ENCODE peak calls at places on chromosomes 5 and 9, in seven cellular contexts. O is WERI-Rb-1, H is endothelial cell, T is HT-29, K is activated T-helper 1 cell treated with Interleukin-2 at 50 U/mL for 16 hours, N is GM18507, C is ureter. J is an unnamed sample.

GRCh38 chr5:160165137-160166068 is 46.2 kb upstream of the PWWP2A start:
- DNase-seq in O (peak; percentile 91), H (no peak), T (peak; percentile 97), K (no peak), N (no peak), C (peak; percentile 94), J (no peak)

GRCh38 chr9:34454571-34455065 is 3.8 kb downstream of the FAM219A start:
- DNase-seq in O (no peak), H (no peak), T (peak; percentile 17), K (no peak), N (no peak), C (no peak), J (no peak)

GRCh38 chr5:88675758-88676636 is 207.0 kb downstream of the MEF2C start:
- DNase-seq in O (peak; percentile 90), H (peak; percentile 47), T (peak; percentile 51), K (no peak), N (no peak), C (no peak), J (no peak)

GRCh38 chr5:179820483-179821297 is at the start of gene SQSTM1:
- DNase-seq in O (peak; percentile 56), H (peak; percentile 77), T (peak; percentile 82), K (peak; percentile 77), N (peak; percentile 78), C (peak; percentile 86), J (peak; percentile 67)

GRCh38 chr9:100670719-100671118 is 92.8 kb downstream of the CAVIN4 start:
- DNase-seq in O (no peak), H (no peak), T (no peak), K (no peak), N (no peak), C (no peak), J (no peak)

GRCh38 chr5:51272957-51273356 is 110.3 kb upstream of the ISL1 start:
- DNase-seq in O (no peak), H (no peak), T (no peak), K (no peak), N (no peak), C (no peak), J (no peak)

GRCh38 chr5:94983861-94984535 is 300.9 kb downstream of the MCTP1 start:
- DNase-seq in O (no peak), H (no peak), T (no peak), K (no peak), N (no peak), C (no peak), J (no peak)

GRCh38 chr9:114172981-114173833 is 17.9 kb downstream of the COL27A1 start:
- DNase-seq in O (no peak), H (no peak), T (no peak), K (no peak), N (no peak), C (peak; percentile 66), J (no peak)

GRCh38 chr5:54713923-54714581 is 196.5 kb downstream of the SNX18 start:
- DNase-seq in O (no peak), H (no peak), T (no peak), K (no peak), N (no peak), C (no peak), J (no peak)

GRCh38 chr5:88288798-88289197 is 20.2 kb upstream of the TMEM161B start:
- DNase-seq in O (no peak), H (no peak), T (no peak), K (no peak), N (no peak), C (no peak), J (no peak)

GRCh38 chr9:28212979-28213378 is 639.7 kb upstream of the C9orf72 start:
- DNase-seq in O (no peak), H (no peak), T (peak; percentile 70), K (no peak), N (no peak), C (no peak), J (no peak)

GRCh38 chr9:31916591-31917223 is 467.7 kb upstream of the ACO1 start:
- DNase-seq in O (no peak), H (peak; percentile 12), T (peak; percentile 39), K (no peak), N (no peak), C (no peak), J (no peak)

GRCh38 chr9:112532427-112532826 is 45.8 kb downstream of the KIAA1958 start:
- DNase-seq in O (no peak), H (no peak), T (no peak), K (no peak), N (no peak), C (peak; percentile 53), J (no peak)

GRCh38 chr5:72467987-72468386 is 39.2 kb downstream of the ZNF366 start:
- DNase-seq in O (no peak), H (no peak), T (no peak), K (no peak), N (no peak), C (no peak), J (no peak)

GRCh38 chr5:176716320-176716719 is 69.0 kb downstream of the TSPAN17 start:
- DNase-seq in O (no peak), H (no peak), T (no peak), K (no peak), N (no peak), C (no peak), J (no peak)

GRCh38 chr9:134525841-134526797 is 115.5 kb upstream of the COL5A1 start:
- DNase-seq in O (no peak), H (no peak), T (no peak), K (no peak), N (no peak), C (peak; percentile 56), J (no peak)

GRCh38 chr9:114125614-114126013 is 26.5 kb upstream of the KIF12 start:
- DNase-seq in O (no peak), H (no peak), T (no peak), K (no peak), N (no peak), C (no peak), J (no peak)

GRCh38 chr5:50963647-50964584 is 297.5 kb downstream of the PARP8 start:
- DNase-seq in O (no peak), H (peak; percentile 13), T (no peak), K (no peak), N (no peak), C (no peak), J (no peak)

GRCh38 chr9:116910201-116910600 is 223.1 kb downstream of the TRIM32 start:
- DNase-seq in O (no peak), H (no peak), T (no peak), K (no peak), N (no peak), C (no peak), J (no peak)

GRCh38 chr5:6576861-6577501 is 55.9 kb downstream of the NSUN2 start:
- DNase-seq in O (peak; percentile 74), H (peak; percentile 33), T (peak; percentile 84), K (no peak), N (no peak), C (no peak), J (no peak)

GRCh38 chr9:130282000-130282700 is 16.6 kb downstream of the HMCN2 start:
- DNase-seq in O (no peak), H (no peak), T (no peak), K (no peak), N (no peak), C (no peak), J (no peak)

GRCh38 chr9:10957878-10958277 is 345.1 kb upstream of the PTPRD start:
- DNase-seq in O (no peak), H (no peak), T (no peak), K (no peak), N (no peak), C (no peak), J (no peak)

GRCh38 chr5:80741015-80741414 is 86.2 kb upstream of the DHFR start:
- DNase-seq in O (no peak), H (no peak), T (no peak), K (no peak), N (no peak), C (no peak), J (no peak)

GRCh38 chr5:135242021-135242480 is 157.0 kb downstream of the MACROH2A1 start:
- DNase-seq in O (peak; percentile 2), H (no peak), T (no peak), K (no peak), N (no peak), C (peak; percentile 26), J (no peak)

GRCh38 chr9:137299938-137300337 is 2.1 kb downstream of the NRARP start:
- DNase-seq in O (peak; percentile 15), H (no peak), T (peak; percentile 61), K (no peak), N (no peak), C (no peak), J (no peak)

GRCh38 chr5:140969880-140970279 is 3.6 kb downstream of the PCDHAC2 start:
- DNase-seq in O (peak; percentile 73), H (no peak), T (no peak), K (no peak), N (no peak), C (no peak), J (no peak)

GRCh38 chr9:108021311-108021710 is 531.7 kb upstream of the KLF4 start:
- DNase-seq in O (no peak), H (no peak), T (no peak), K (no peak), N (no peak), C (no peak), J (no peak)

GRCh38 chr9:77841739-77842386 is 189.7 kb downstream of the GNAQ start:
- DNase-seq in O (no peak), H (no peak), T (peak; percentile 42), K (no peak), N (no peak), C (no peak), J (no peak)

GRCh38 chr5:76372320-76373054 is 30.6 kb upstream of the IQGAP2 start:
- DNase-seq in O (no peak), H (no peak), T (peak; percentile 83), K (no peak), N (no peak), C (no peak), J (no peak)

GRCh38 chr5:18483386-18483785 is 849.1 kb downstream of the TAF11L14 start:
- DNase-seq in O (no peak), H (no peak), T (no peak), K (no peak), N (no peak), C (no peak), J (no peak)

GRCh38 chr9:91295357-91295756 is 66.4 kb downstream of the AUH start:
- DNase-seq in O (no peak), H (no peak), T (no peak), K (no peak), N (no peak), C (no peak), J (no peak)

GRCh38 chr9:104872959-104873850 is 54.8 kb downstream of the ABCA1 start:
- DNase-seq in O (no peak), H (peak; percentile 13), T (no peak), K (no peak), N (no peak), C (no peak), J (no peak)

GRCh38 chr5:134142088-134142487 is 27.6 kb downstream of the TCF7 start:
- DNase-seq in O (peak; percentile 4), H (no peak), T (no peak), K (no peak), N (no peak), C (no peak), J (no peak)

GRCh38 chr9:127974002-127974768 is 6.6 kb downstream of the EEIG1 start:
- DNase-seq in O (no peak), H (no peak), T (no peak), K (no peak), N (no peak), C (no peak), J (no peak)

GRCh38 chr9:121660367-121660766 is 8.9 kb downstream of the DAB2IP start:
- DNase-seq in O (no peak), H (no peak), T (no peak), K (no peak), N (no peak), C (no peak), J (no peak)